ENCODE peak calls at places on chromosomes 7 and 10, in five cellular contexts. X is heart right ventricle, M is mucosa of descending colon, Q is type B pancreatic cell, L is foreskin fibroblast. R is an unnamed sample.

GRCh38 chr7:99407849-99408346 is 499 bp downstream of the PDAP1 start:
- DNase-seq in X (peak), M (peak), Q (no peak), L (peak), R (peak)

GRCh38 chr10:62851449-62851848 is 35.3 kb upstream of the EGR2 start:
- DNase-seq in X (no peak), M (no peak), Q (no peak), L (peak), R (peak)

GRCh38 chr10:61897671-61898434 is 3.6 kb upstream of the ARID5B start:
- DNase-seq in X (no peak), M (peak), Q (no peak), L (peak), R (no peak)

GRCh38 chr7:122710951-122711350 is 8.2 kb upstream of the RNF148 start:
- DNase-seq in X (no peak), M (no peak), Q (no peak), L (no peak), R (no peak)

GRCh38 chr7:4667776-4668509 is 14.2 kb upstream of the FOXK1 start:
- DNase-seq in X (no peak), M (no peak), Q (no peak), L (peak), R (peak)

GRCh38 chr10:126250527-126251310 is 137.6 kb downstream of the ADAM12 start:
- DNase-seq in X (no peak), M (no peak), Q (no peak), L (peak), R (peak)

GRCh38 chr10:112286837-112287818 is 3.9 kb downstream of the TECTB start:
- DNase-seq in X (no peak), M (no peak), Q (no peak), L (no peak), R (no peak)

GRCh38 chr7:149476791-149477190 is 15.9 kb upstream of the ZNF777 start:
- DNase-seq in X (no peak), M (no peak), Q (peak), L (no peak), R (no peak)

GRCh38 chr10:15329437-15329836 is 41.7 kb downstream of the FAM171A1 start:
- DNase-seq in X (no peak), M (no peak), Q (no peak), L (no peak), R (no peak)

GRCh38 chr7:22725585-22725984 is 1.4 kb upstream of the IL6 start:
- DNase-seq in X (no peak), M (no peak), Q (no peak), L (peak), R (no peak)

GRCh38 chr7:4738711-4739527 is 36.5 kb upstream of the AP5Z1 start:
- DNase-seq in X (no peak), M (no peak), Q (no peak), L (peak), R (peak)

GRCh38 chr10:17022898-17023297 is 106.7 kb downstream of the CUBN start:
- DNase-seq in X (no peak), M (no peak), Q (no peak), L (peak), R (peak)

GRCh38 chr10:102420810-102421644 is at the start of gene FBXL15:
- DNase-seq in X (peak), M (peak), Q (peak), L (peak), R (peak)
- TF ChIP-seq CTCF in X (no peak), M (no peak), Q (no peak), L (no peak), R (no peak)

DNA sequence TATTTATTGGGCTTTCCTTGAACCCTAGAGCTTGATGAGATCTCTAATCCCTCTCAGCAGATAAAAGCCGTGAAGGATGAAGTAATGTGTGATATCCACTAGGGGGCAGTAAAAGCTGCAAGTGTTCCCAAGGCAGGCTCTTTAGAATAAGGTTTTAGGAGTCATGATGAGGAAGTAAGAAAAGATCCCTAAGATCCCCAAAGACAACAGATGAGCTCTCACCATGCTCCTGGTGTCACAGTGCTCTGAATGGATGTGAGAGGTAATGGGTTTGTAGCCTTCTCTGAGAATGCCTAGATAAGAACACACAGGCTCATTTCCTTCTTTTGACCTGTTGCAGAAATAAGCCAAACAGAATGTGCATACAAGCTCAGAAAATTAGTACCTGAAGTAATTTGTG is 70.4 kb upstream of the ITPRID1 start:
- DNase-seq in X (no peak), M (no peak), Q (no peak), L (peak), R (peak)
- TF ChIP-seq CTCF in X (peak), M (peak), Q (peak), L (peak), R (peak)

DNA sequence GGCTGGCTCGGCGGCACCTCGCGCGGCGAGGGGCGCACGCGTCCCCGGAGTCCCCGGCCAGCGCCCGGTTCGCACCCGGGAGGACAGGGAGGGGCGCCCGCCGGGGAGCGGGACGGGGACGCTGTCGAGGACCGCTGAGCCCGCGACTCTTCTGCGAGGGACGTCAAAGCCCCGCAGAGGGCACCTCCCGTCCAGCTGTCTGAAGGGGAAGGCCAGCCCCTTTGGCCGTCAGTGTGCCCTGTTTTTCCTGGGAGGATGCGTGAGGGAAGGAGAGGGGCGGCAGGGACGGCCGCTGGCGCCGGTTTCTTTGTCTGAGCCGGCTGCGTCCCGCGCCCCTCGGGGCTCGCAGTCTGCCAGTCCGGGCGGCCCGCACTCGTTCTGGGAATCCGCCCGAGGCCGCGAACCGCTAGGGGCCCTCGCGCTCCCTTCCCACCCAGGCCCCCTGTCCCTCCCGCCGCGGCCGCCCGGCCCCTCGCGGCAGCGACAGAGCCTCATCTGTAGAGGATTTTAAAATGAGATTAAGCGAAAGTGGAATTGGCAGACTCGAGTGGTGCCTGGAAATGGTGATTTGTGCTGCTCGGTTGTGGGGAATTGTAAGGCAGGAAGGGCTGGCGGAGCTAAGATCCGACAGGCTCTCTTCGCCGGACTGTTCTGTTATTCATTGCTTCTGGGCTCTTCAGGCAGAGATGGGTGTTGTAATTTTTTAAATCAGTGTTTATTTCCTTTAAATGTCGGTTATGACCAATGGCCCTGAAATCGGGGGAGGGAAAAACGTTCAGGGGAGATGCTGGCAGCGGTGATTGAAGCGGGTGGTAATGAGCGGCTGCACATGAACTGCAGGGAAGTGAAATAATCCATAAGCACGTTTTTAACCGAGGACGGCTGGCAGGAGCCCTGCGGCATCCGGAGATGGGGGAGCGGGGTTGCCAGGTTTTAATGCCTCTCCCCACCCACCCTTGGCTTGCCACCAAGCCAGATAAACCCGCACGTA is 622 bp upstream of the RELN start:
- DNase-seq in X (no peak), M (peak), Q (no peak), L (peak), R (no peak)
- TF ChIP-seq CTCF in X (no peak), M (no peak), Q (peak), L (no peak), R (no peak)

GRCh38 chr10:90675621-90676020 is 182.2 kb downstream of the HTR7 start:
- DNase-seq in X (no peak), M (no peak), Q (no peak), L (peak), R (peak)
- TF ChIP-seq CTCF in X (no peak), M (no peak), Q (no peak), L (no peak), R (no peak)

GRCh38 chr10:6558272-6558671 is 21.8 kb downstream of the PRKCQ start:
- DNase-seq in X (no peak), M (no peak), Q (no peak), L (no peak), R (no peak)
- TF ChIP-seq CTCF in X (no peak), M (no peak), Q (no peak), L (no peak), R (no peak)

GRCh38 chr7:2713978-2714377 is 26.0 kb downstream of the AMZ1 start:
- DNase-seq in X (no peak), M (no peak), Q (no peak), L (no peak), R (no peak)

GRCh38 chr7:2711895-2712675 is 24.1 kb downstream of the AMZ1 start:
- DNase-seq in X (no peak), M (no peak), Q (no peak), L (no peak), R (no peak)

GRCh38 chr7:2715341-2716231 is 27.6 kb downstream of the AMZ1 start:
- DNase-seq in X (no peak), M (no peak), Q (no peak), L (no peak), R (no peak)

GRCh38 chr7:2714636-2715035 is 26.6 kb downstream of the AMZ1 start:
- DNase-seq in X (no peak), M (no peak), Q (no peak), L (no peak), R (no peak)

GRCh38 chr7:2713370-2713769 is 25.4 kb downstream of the AMZ1 start:
- DNase-seq in X (no peak), M (no peak), Q (no peak), L (no peak), R (no peak)
- TF ChIP-seq CTCF in X (peak), M (no peak), Q (peak), L (no peak), R (no peak)

DNA sequence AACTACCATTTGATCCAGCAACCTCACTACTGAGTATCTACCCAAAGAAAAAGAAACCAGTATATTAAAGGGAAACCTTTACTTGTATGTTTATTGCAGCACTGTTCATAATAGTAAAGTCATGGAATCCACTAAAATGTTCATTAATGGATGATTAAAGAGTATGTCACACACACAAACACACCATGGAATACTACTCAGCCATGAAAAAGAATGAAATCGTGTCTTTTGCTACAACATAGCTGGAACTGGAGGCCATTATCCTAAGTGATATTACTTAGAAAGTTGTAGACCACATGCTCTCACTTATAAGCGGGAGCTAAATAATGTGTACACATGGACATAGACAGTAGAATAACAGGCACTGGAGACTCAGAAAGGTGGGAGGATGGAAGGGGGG is 203.0 kb upstream of the SLC26A5 start:
- DNase-seq in X (no peak), M (no peak), Q (no peak), L (no peak), R (no peak)
- TF ChIP-seq CTCF in X (no peak), M (no peak), Q (no peak), L (no peak), R (no peak)

DNA sequence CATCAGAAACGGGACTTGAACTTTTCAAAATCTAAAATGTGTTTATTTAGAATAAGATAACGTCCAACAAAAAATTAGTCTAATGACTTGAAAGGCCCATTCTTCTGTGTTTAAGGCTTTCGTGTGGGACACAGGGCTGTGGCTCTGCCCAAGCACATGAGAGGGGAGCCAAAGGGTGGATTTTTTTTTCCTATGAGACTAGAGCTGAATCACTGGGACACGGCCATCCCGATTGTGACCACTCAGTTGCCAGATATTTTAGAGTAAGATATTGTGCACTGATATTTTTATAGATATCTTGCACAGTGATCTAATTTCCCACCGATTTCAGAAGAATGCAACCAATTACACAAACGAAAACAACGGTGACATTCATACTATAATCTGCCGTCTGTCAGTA is 99.9 kb downstream of the ANK3 start:
- DNase-seq in X (no peak), M (no peak), Q (no peak), L (no peak), R (no peak)
- TF ChIP-seq CTCF in X (no peak), M (no peak), Q (no peak), L (no peak), R (no peak)

GRCh38 chr10:128633864-128634541 is 507.8 kb upstream of the MKI67 start:
- DNase-seq in X (no peak), M (no peak), Q (no peak), L (no peak), R (no peak)
- TF ChIP-seq CTCF in X (peak), M (no peak), Q (peak), L (no peak), R (no peak)